ENCODE peak calls at places on chromosomes 4 and X, in seven cellular contexts. One of them, this sample, is unnamed.

GRCh38 chrX:126063984-126064383 is 102.1 kb downstream of the DCAF12L2 start:
- DNase-seq in A172: no peak
- DNase-seq in HCEC 1CT: no peak
- DNase-seq in brain microvascular endothelial cell: no peak
- DNase-seq in stimulated activated CD8-positive, alpha-beta memory T cell treated with anti-CD3 and anti-CD28 coated beads, Interleukin-4, amount 100 ng/mL, for 24 hours: no peak
- DNase-seq in breast epithelium: no peak
- DNase-seq in fibroblast of pulmonary artery: no peak
- DNase-seq in this sample: no peak

GRCh38 chrX:57817302-57817701 is 93.0 kb downstream of the ZXDA start:
- DNase-seq in A172: no peak
- DNase-seq in HCEC 1CT: no peak
- DNase-seq in brain microvascular endothelial cell: no peak
- DNase-seq in stimulated activated CD8-positive, alpha-beta memory T cell treated with anti-CD3 and anti-CD28 coated beads, Interleukin-4, amount 100 ng/mL, for 24 hours: no peak
- DNase-seq in breast epithelium: no peak
- DNase-seq in fibroblast of pulmonary artery: peak
- DNase-seq in this sample: peak

GRCh38 chrX:101080326-101080725 is 1.6 kb downstream of the TMEM35A start:
- DNase-seq in A172: no peak
- DNase-seq in HCEC 1CT: no peak
- DNase-seq in brain microvascular endothelial cell: no peak
- DNase-seq in stimulated activated CD8-positive, alpha-beta memory T cell treated with anti-CD3 and anti-CD28 coated beads, Interleukin-4, amount 100 ng/mL, for 24 hours: no peak
- DNase-seq in breast epithelium: no peak
- DNase-seq in fibroblast of pulmonary artery: no peak
- DNase-seq in this sample: no peak

GRCh38 chrX:119516157-119516702 is 48.0 kb downstream of the SLC25A5 start:
- DNase-seq in A172: peak
- DNase-seq in HCEC 1CT: peak
- DNase-seq in brain microvascular endothelial cell: peak
- DNase-seq in stimulated activated CD8-positive, alpha-beta memory T cell treated with anti-CD3 and anti-CD28 coated beads, Interleukin-4, amount 100 ng/mL, for 24 hours: no peak
- DNase-seq in breast epithelium: no peak
- DNase-seq in fibroblast of pulmonary artery: peak
- DNase-seq in this sample: peak

GRCh38 chrX:10769696-10770619 is 149.6 kb upstream of the MID1 start:
- DNase-seq in A172: no peak
- DNase-seq in HCEC 1CT: peak
- DNase-seq in brain microvascular endothelial cell: peak
- DNase-seq in stimulated activated CD8-positive, alpha-beta memory T cell treated with anti-CD3 and anti-CD28 coated beads, Interleukin-4, amount 100 ng/mL, for 24 hours: no peak
- DNase-seq in breast epithelium: no peak
- DNase-seq in fibroblast of pulmonary artery: peak
- DNase-seq in this sample: peak

GRCh38 chr4:110195561-110196205 is 2.7 kb downstream of the ELOVL6 start:
- DNase-seq in A172: no peak
- DNase-seq in HCEC 1CT: no peak
- DNase-seq in brain microvascular endothelial cell: no peak
- DNase-seq in stimulated activated CD8-positive, alpha-beta memory T cell treated with anti-CD3 and anti-CD28 coated beads, Interleukin-4, amount 100 ng/mL, for 24 hours: no peak
- DNase-seq in breast epithelium: no peak
- DNase-seq in fibroblast of pulmonary artery: no peak
- DNase-seq in this sample: no peak

GRCh38 chr4:32440391-32440790 is 1720.2 kb downstream of the PCDH7 start:
- DNase-seq in A172: no peak
- DNase-seq in HCEC 1CT: no peak
- DNase-seq in brain microvascular endothelial cell: no peak
- DNase-seq in stimulated activated CD8-positive, alpha-beta memory T cell treated with anti-CD3 and anti-CD28 coated beads, Interleukin-4, amount 100 ng/mL, for 24 hours: no peak
- DNase-seq in breast epithelium: no peak
- DNase-seq in fibroblast of pulmonary artery: no peak
- DNase-seq in this sample: no peak

GRCh38 chr4:23730998-23731397 is 158.8 kb downstream of the PPARGC1A start:
- DNase-seq in A172: no peak
- DNase-seq in HCEC 1CT: no peak
- DNase-seq in brain microvascular endothelial cell: no peak
- DNase-seq in stimulated activated CD8-positive, alpha-beta memory T cell treated with anti-CD3 and anti-CD28 coated beads, Interleukin-4, amount 100 ng/mL, for 24 hours: no peak
- DNase-seq in breast epithelium: no peak
- DNase-seq in fibroblast of pulmonary artery: no peak
- DNase-seq in this sample: no peak

GRCh38 chr4:42906906-42907774 is 14.6 kb downstream of the GRXCR1 start:
- DNase-seq in A172: no peak
- DNase-seq in HCEC 1CT: no peak
- DNase-seq in brain microvascular endothelial cell: no peak
- DNase-seq in stimulated activated CD8-positive, alpha-beta memory T cell treated with anti-CD3 and anti-CD28 coated beads, Interleukin-4, amount 100 ng/mL, for 24 hours: no peak
- DNase-seq in breast epithelium: no peak
- DNase-seq in fibroblast of pulmonary artery: no peak
- DNase-seq in this sample: no peak

GRCh38 chr4:1244081-1244977 is 4.6 kb downstream of the CTBP1 start:
- DNase-seq in A172: no peak
- DNase-seq in HCEC 1CT: no peak
- DNase-seq in brain microvascular endothelial cell: no peak
- DNase-seq in stimulated activated CD8-positive, alpha-beta memory T cell treated with anti-CD3 and anti-CD28 coated beads, Interleukin-4, amount 100 ng/mL, for 24 hours: no peak
- DNase-seq in breast epithelium: peak
- DNase-seq in fibroblast of pulmonary artery: no peak
- DNase-seq in this sample: no peak

GRCh38 chr4:121370729-121371325 is 10.0 kb downstream of the QRFPR start:
- DNase-seq in A172: peak
- DNase-seq in HCEC 1CT: peak
- DNase-seq in brain microvascular endothelial cell: peak
- DNase-seq in stimulated activated CD8-positive, alpha-beta memory T cell treated with anti-CD3 and anti-CD28 coated beads, Interleukin-4, amount 100 ng/mL, for 24 hours: peak
- DNase-seq in breast epithelium: no peak
- DNase-seq in fibroblast of pulmonary artery: peak
- DNase-seq in this sample: peak

GRCh38 chr4:10115657-10116624 is 658 bp downstream of the WDR1 start:
- DNase-seq in A172: peak
- DNase-seq in HCEC 1CT: peak
- DNase-seq in brain microvascular endothelial cell: no peak
- DNase-seq in stimulated activated CD8-positive, alpha-beta memory T cell treated with anti-CD3 and anti-CD28 coated beads, Interleukin-4, amount 100 ng/mL, for 24 hours: peak
- DNase-seq in breast epithelium: peak
- DNase-seq in fibroblast of pulmonary artery: no peak
- DNase-seq in this sample: peak

GRCh38 chrX:24204331-24204730 is 54.8 kb downstream of the ZFX start:
- DNase-seq in A172: no peak
- DNase-seq in HCEC 1CT: peak
- DNase-seq in brain microvascular endothelial cell: peak
- DNase-seq in stimulated activated CD8-positive, alpha-beta memory T cell treated with anti-CD3 and anti-CD28 coated beads, Interleukin-4, amount 100 ng/mL, for 24 hours: no peak
- DNase-seq in breast epithelium: no peak
- DNase-seq in fibroblast of pulmonary artery: peak
- DNase-seq in this sample: no peak

GRCh38 chr4:53889335-53890084 is 174.9 kb downstream of the CHIC2 start:
- DNase-seq in A172: no peak
- DNase-seq in HCEC 1CT: no peak
- DNase-seq in brain microvascular endothelial cell: no peak
- DNase-seq in stimulated activated CD8-positive, alpha-beta memory T cell treated with anti-CD3 and anti-CD28 coated beads, Interleukin-4, amount 100 ng/mL, for 24 hours: no peak
- DNase-seq in breast epithelium: no peak
- DNase-seq in fibroblast of pulmonary artery: no peak
- DNase-seq in this sample: peak

GRCh38 chrX:109281478-109282275 is 200.2 kb downstream of the GUCY2F start:
- DNase-seq in A172: no peak
- DNase-seq in HCEC 1CT: no peak
- DNase-seq in brain microvascular endothelial cell: peak
- DNase-seq in stimulated activated CD8-positive, alpha-beta memory T cell treated with anti-CD3 and anti-CD28 coated beads, Interleukin-4, amount 100 ng/mL, for 24 hours: no peak
- DNase-seq in breast epithelium: no peak
- DNase-seq in fibroblast of pulmonary artery: peak
- DNase-seq in this sample: no peak

GRCh38 chr4:177322881-177323280 is 13.2 kb downstream of the NEIL3 start:
- DNase-seq in A172: no peak
- DNase-seq in HCEC 1CT: no peak
- DNase-seq in brain microvascular endothelial cell: no peak
- DNase-seq in stimulated activated CD8-positive, alpha-beta memory T cell treated with anti-CD3 and anti-CD28 coated beads, Interleukin-4, amount 100 ng/mL, for 24 hours: no peak
- DNase-seq in breast epithelium: no peak
- DNase-seq in fibroblast of pulmonary artery: peak
- DNase-seq in this sample: no peak

GRCh38 chr4:189088783-189089182 is 851.9 kb upstream of the FRG1 start:
- DNase-seq in A172: no peak
- DNase-seq in HCEC 1CT: no peak
- DNase-seq in brain microvascular endothelial cell: no peak
- DNase-seq in stimulated activated CD8-positive, alpha-beta memory T cell treated with anti-CD3 and anti-CD28 coated beads, Interleukin-4, amount 100 ng/mL, for 24 hours: no peak
- DNase-seq in breast epithelium: no peak
- DNase-seq in fibroblast of pulmonary artery: no peak
- DNase-seq in this sample: peak

GRCh38 chrX:46690818-46691217 is 68.1 kb downstream of the SLC9A7 start:
- DNase-seq in A172: no peak
- DNase-seq in HCEC 1CT: no peak
- DNase-seq in brain microvascular endothelial cell: no peak
- DNase-seq in stimulated activated CD8-positive, alpha-beta memory T cell treated with anti-CD3 and anti-CD28 coated beads, Interleukin-4, amount 100 ng/mL, for 24 hours: no peak
- DNase-seq in breast epithelium: no peak
- DNase-seq in fibroblast of pulmonary artery: no peak
- DNase-seq in this sample: no peak

GRCh38 chr4:16329132-16329796 is 103.0 kb upstream of the TAPT1 start:
- DNase-seq in A172: no peak
- DNase-seq in HCEC 1CT: no peak
- DNase-seq in brain microvascular endothelial cell: peak
- DNase-seq in stimulated activated CD8-positive, alpha-beta memory T cell treated with anti-CD3 and anti-CD28 coated beads, Interleukin-4, amount 100 ng/mL, for 24 hours: no peak
- DNase-seq in breast epithelium: no peak
- DNase-seq in fibroblast of pulmonary artery: peak
- DNase-seq in this sample: peak

GRCh38 chr4:79454656-79455055 is 46.6 kb upstream of the GK2 start:
- DNase-seq in A172: no peak
- DNase-seq in HCEC 1CT: no peak
- DNase-seq in brain microvascular endothelial cell: no peak
- DNase-seq in stimulated activated CD8-positive, alpha-beta memory T cell treated with anti-CD3 and anti-CD28 coated beads, Interleukin-4, amount 100 ng/mL, for 24 hours: no peak
- DNase-seq in breast epithelium: no peak
- DNase-seq in fibroblast of pulmonary artery: no peak
- DNase-seq in this sample: no peak

GRCh38 chr4:95676190-95676589 is 127.4 kb upstream of the UNC5C start:
- DNase-seq in A172: peak
- DNase-seq in HCEC 1CT: no peak
- DNase-seq in brain microvascular endothelial cell: no peak
- DNase-seq in stimulated activated CD8-positive, alpha-beta memory T cell treated with anti-CD3 and anti-CD28 coated beads, Interleukin-4, amount 100 ng/mL, for 24 hours: no peak
- DNase-seq in breast epithelium: no peak
- DNase-seq in fibroblast of pulmonary artery: peak
- DNase-seq in this sample: no peak

GRCh38 chr4:36502350-36502749 is 220.9 kb downstream of the DTHD1 start:
- DNase-seq in A172: no peak
- DNase-seq in HCEC 1CT: no peak
- DNase-seq in brain microvascular endothelial cell: no peak
- DNase-seq in stimulated activated CD8-positive, alpha-beta memory T cell treated with anti-CD3 and anti-CD28 coated beads, Interleukin-4, amount 100 ng/mL, for 24 hours: no peak
- DNase-seq in breast epithelium: no peak
- DNase-seq in fibroblast of pulmonary artery: no peak
- DNase-seq in this sample: no peak

GRCh38 chrX:34578237-34578636 is 78.8 kb downstream of the TMEM47 start:
- DNase-seq in A172: no peak
- DNase-seq in HCEC 1CT: peak
- DNase-seq in brain microvascular endothelial cell: peak
- DNase-seq in stimulated activated CD8-positive, alpha-beta memory T cell treated with anti-CD3 and anti-CD28 coated beads, Interleukin-4, amount 100 ng/mL, for 24 hours: no peak
- DNase-seq in breast epithelium: no peak
- DNase-seq in fibroblast of pulmonary artery: peak
- DNase-seq in this sample: peak

GRCh38 chr4:180827193-180827592 is 1416.0 kb upstream of the TENM3 start:
- DNase-seq in A172: peak
- DNase-seq in HCEC 1CT: peak
- DNase-seq in brain microvascular endothelial cell: no peak
- DNase-seq in stimulated activated CD8-positive, alpha-beta memory T cell treated with anti-CD3 and anti-CD28 coated beads, Interleukin-4, amount 100 ng/mL, for 24 hours: no peak
- DNase-seq in breast epithelium: no peak
- DNase-seq in fibroblast of pulmonary artery: peak
- DNase-seq in this sample: peak

GRCh38 chr4:83618431-83618830 is 82.5 kb downstream of the GPAT3 start:
- DNase-seq in A172: peak
- DNase-seq in HCEC 1CT: peak
- DNase-seq in brain microvascular endothelial cell: peak
- DNase-seq in stimulated activated CD8-positive, alpha-beta memory T cell treated with anti-CD3 and anti-CD28 coated beads, Interleukin-4, amount 100 ng/mL, for 24 hours: no peak
- DNase-seq in breast epithelium: no peak
- DNase-seq in fibroblast of pulmonary artery: peak
- DNase-seq in this sample: peak

GRCh38 chr4:110480031-110480549 is 4.1 kb downstream of the ENPEP start:
- DNase-seq in A172: peak
- DNase-seq in HCEC 1CT: peak
- DNase-seq in brain microvascular endothelial cell: peak
- DNase-seq in stimulated activated CD8-positive, alpha-beta memory T cell treated with anti-CD3 and anti-CD28 coated beads, Interleukin-4, amount 100 ng/mL, for 24 hours: no peak
- DNase-seq in breast epithelium: no peak
- DNase-seq in fibroblast of pulmonary artery: peak
- DNase-seq in this sample: peak

GRCh38 chr4:141331534-141332358 is 111.1 kb downstream of the ZNF330 start:
- DNase-seq in A172: no peak
- DNase-seq in HCEC 1CT: no peak
- DNase-seq in brain microvascular endothelial cell: no peak
- DNase-seq in stimulated activated CD8-positive, alpha-beta memory T cell treated with anti-CD3 and anti-CD28 coated beads, Interleukin-4, amount 100 ng/mL, for 24 hours: no peak
- DNase-seq in breast epithelium: no peak
- DNase-seq in fibroblast of pulmonary artery: no peak
- DNase-seq in this sample: no peak

GRCh38 chr4:152536545-152537182 is 772 bp upstream of the FBXW7 start:
- DNase-seq in A172: peak
- DNase-seq in HCEC 1CT: peak
- DNase-seq in brain microvascular endothelial cell: peak
- DNase-seq in stimulated activated CD8-positive, alpha-beta memory T cell treated with anti-CD3 and anti-CD28 coated beads, Interleukin-4, amount 100 ng/mL, for 24 hours: no peak
- DNase-seq in breast epithelium: no peak
- DNase-seq in fibroblast of pulmonary artery: peak
- DNase-seq in this sample: peak

GRCh38 chrX:42934020-42934701 is 156.2 kb upstream of the PPP1R2C start:
- DNase-seq in A172: no peak
- DNase-seq in HCEC 1CT: no peak
- DNase-seq in brain microvascular endothelial cell: no peak
- DNase-seq in stimulated activated CD8-positive, alpha-beta memory T cell treated with anti-CD3 and anti-CD28 coated beads, Interleukin-4, amount 100 ng/mL, for 24 hours: no peak
- DNase-seq in breast epithelium: no peak
- DNase-seq in fibroblast of pulmonary artery: no peak
- DNase-seq in this sample: peak

GRCh38 chrX:39559229-39559628 is 538.5 kb downstream of the BCOR start:
- DNase-seq in A172: no peak
- DNase-seq in HCEC 1CT: peak
- DNase-seq in brain microvascular endothelial cell: no peak
- DNase-seq in stimulated activated CD8-positive, alpha-beta memory T cell treated with anti-CD3 and anti-CD28 coated beads, Interleukin-4, amount 100 ng/mL, for 24 hours: no peak
- DNase-seq in breast epithelium: no peak
- DNase-seq in fibroblast of pulmonary artery: no peak
- DNase-seq in this sample: no peak

GRCh38 chr4:161540265-161540664 is 623.5 kb downstream of the FSTL5 start:
- DNase-seq in A172: no peak
- DNase-seq in HCEC 1CT: no peak
- DNase-seq in brain microvascular endothelial cell: no peak
- DNase-seq in stimulated activated CD8-positive, alpha-beta memory T cell treated with anti-CD3 and anti-CD28 coated beads, Interleukin-4, amount 100 ng/mL, for 24 hours: no peak
- DNase-seq in breast epithelium: no peak
- DNase-seq in fibroblast of pulmonary artery: no peak
- DNase-seq in this sample: no peak